ENCODE peak calls at places on chromosomes 11 and 22, in ten cellular contexts. O is HCT116, M is sigmoid colon, B is suprapubic skin, H is HL-60, P is breast epithelium, D is transverse colon, L is H1, S is SK-N-SH, U is prostate gland. Z is an unnamed sample.

GRCh38 chr11:86949995-86950993 is 4.9 kb downstream of the FZD4 start:
- DNase-seq in O (no peak), M (no peak), B (no peak), H (no peak), P (no peak), D (no peak), L (no peak), S (no peak), U (no peak), Z (no peak)

GRCh38 chr22:38135133-38135706 is 24.7 kb upstream of the BAIAP2L2 start:
- DNase-seq in O (peak; percentile 53), M (peak; percentile 37), B (no peak), H (peak; percentile 45), P (no peak), D (no peak), L (no peak), S (no peak), U (no peak), Z (no peak)

GRCh38 chr11:46277313-46277622 is 194 bp upstream of the CREB3L1 start:
- DNase-seq in O (no peak), M (peak; percentile 81), B (no peak), H (no peak), P (peak; percentile 48), D (no peak), L (no peak), S (no peak), U (peak; percentile 84), Z (no peak)

GRCh38 chr22:46262449-46263207 is 515 bp downstream of the PKDREJ start:
- DNase-seq in O (no peak), M (peak; percentile 86), B (no peak), H (no peak), P (no peak), D (peak; percentile 71), L (peak; percentile 90), S (no peak), U (no peak), Z (no peak)

GRCh38 chr11:61923166-61924015 is 6.0 kb upstream of the RAB3IL1 start:
- DNase-seq in O (no peak), M (peak; percentile 95), B (peak; percentile 93), H (no peak), P (peak; percentile 77), D (peak; percentile 59), L (peak; percentile 62), S (peak; percentile 61), U (no peak), Z (peak; percentile 95)

GRCh38 chr11:55942785-55943392 is 6.7 kb upstream of the OR5I1 start:
- DNase-seq in O (peak; percentile 18), M (no peak), B (no peak), H (peak; percentile 3), P (no peak), D (no peak), L (no peak), S (peak; percentile 7), U (no peak), Z (no peak)

GRCh38 chr11:13288375-13289029 is 10.9 kb downstream of the BMAL1 start:
- DNase-seq in O (no peak), M (no peak), B (no peak), H (no peak), P (no peak), D (no peak), L (no peak), S (peak; percentile 30), U (no peak), Z (no peak)

GRCh38 chr11:118155781-118156530 is 3.3 kb upstream of the SCN4B start:
- DNase-seq in O (no peak), M (no peak), B (no peak), H (no peak), P (no peak), D (no peak), L (no peak), S (peak; percentile 62), U (no peak), Z (no peak)

GRCh38 chr11:59291228-59291627 is 67.5 kb upstream of the OR5AN1 start:
- DNase-seq in O (no peak), M (no peak), B (no peak), H (no peak), P (no peak), D (no peak), L (no peak), S (no peak), U (no peak), Z (no peak)

GRCh38 chr11:32374261-32374711 is 61.1 kb downstream of the WT1 start:
- DNase-seq in O (peak; percentile 19), M (no peak), B (no peak), H (peak; percentile 84), P (no peak), D (peak; percentile 48), L (peak; percentile 89), S (peak; percentile 45), U (no peak), Z (no peak)

DNA sequence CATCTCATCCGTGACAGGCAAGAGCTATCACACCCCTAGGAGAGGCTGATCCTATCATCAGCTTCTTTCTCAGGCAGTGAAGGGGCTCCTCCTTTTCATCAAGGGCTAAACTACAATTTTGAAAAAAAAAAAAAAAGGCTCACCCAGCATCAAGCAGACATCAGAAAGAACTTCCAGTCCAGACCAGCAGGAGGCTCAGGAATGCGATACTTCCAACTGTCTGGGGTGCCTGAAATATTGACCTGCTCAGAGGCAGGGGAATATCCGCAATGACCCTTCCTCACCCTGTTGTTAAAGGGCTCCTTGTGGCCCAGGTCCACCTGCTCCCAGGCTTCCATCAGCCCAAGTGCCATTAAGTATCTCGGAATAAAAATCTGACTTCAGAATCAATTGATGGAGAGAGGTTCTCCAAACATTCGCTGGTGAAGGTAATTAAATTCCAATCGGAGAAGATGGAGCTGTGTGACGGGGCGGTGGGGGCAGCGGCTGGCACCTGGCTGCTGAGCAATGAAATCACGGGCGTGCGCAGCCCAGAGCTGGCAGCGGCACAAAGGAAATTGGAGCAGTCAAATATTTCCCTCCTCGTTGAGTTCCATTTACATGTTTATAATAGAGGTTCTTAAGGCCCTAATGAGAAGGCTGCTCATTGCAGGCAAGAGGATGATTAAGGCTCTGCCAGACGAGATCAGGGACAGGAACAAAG is 68.9 kb upstream of the THY1 start:
- DNase-seq in O (no peak), M (no peak), B (no peak), H (no peak), P (no peak), D (no peak), L (no peak), S (no peak), U (no peak), Z (no peak)
- TF ChIP-seq CTCF in O (peak; percentile 35), M (no peak), B (peak; percentile 22), H (no peak), P (no peak), D (no peak), L (no peak), S (peak; percentile 47), U (no peak), Z (peak; percentile 16)

GRCh38 chr11:122161191-122161590 is 45.2 kb upstream of the BLID start:
- DNase-seq in O (no peak), M (no peak), B (no peak), H (no peak), P (no peak), D (no peak), L (no peak), S (no peak), U (no peak), Z (no peak)
- H3K27ac ChIP-seq in O (peak overlapping the region; percentile 95), M (peak overlapping the region; percentile 27), B (peak overlapping the region; percentile 47), H (no peak overlapping the region), P (peak overlapping the region; percentile 87), D (peak overlapping the region; percentile 84), L (no peak overlapping the region), S (no peak overlapping the region), U (no peak overlapping the region), Z (peak overlapping the region; percentile 88)

GRCh38 chr11:114256898-114257286 is 39.3 kb upstream of the NNMT start:
- DNase-seq in O (no peak), M (peak; percentile 77), B (no peak), H (no peak), P (peak; percentile 36), D (no peak), L (no peak), S (no peak), U (no peak), Z (no peak)

GRCh38 chr11:114256176-114256897 is 39.9 kb upstream of the NNMT start:
- DNase-seq in O (no peak), M (peak; percentile 74), B (no peak), H (no peak), P (no peak), D (no peak), L (no peak), S (no peak), U (no peak), Z (no peak)

GRCh38 chr11:114259124-114259526 is 37.1 kb upstream of the NNMT start:
- DNase-seq in O (no peak), M (peak; percentile 87), B (peak; percentile 82), H (peak; percentile 17), P (peak; percentile 67), D (no peak), L (no peak), S (no peak), U (peak; percentile 84), Z (no peak)

GRCh38 chr11:114258696-114259095 is 37.5 kb upstream of the NNMT start:
- DNase-seq in O (no peak), M (peak; percentile 75), B (no peak), H (peak; percentile 62), P (no peak), D (no peak), L (no peak), S (no peak), U (no peak), Z (no peak)

GRCh38 chr11:114257621-114258558 is 38.3 kb upstream of the NNMT start:
- DNase-seq in O (no peak), M (peak; percentile 92), B (peak; percentile 85), H (peak; percentile 21), P (peak; percentile 76), D (no peak), L (peak; percentile 60), S (peak; percentile 81), U (peak; percentile 70), Z (no peak)
- TF ChIP-seq POLR2AphosphoS5 in O (no peak), M (no peak), B (no peak), H (no peak), P (peak; percentile 5), D (no peak), L (no peak), S (no peak), U (peak; percentile 8), Z (no peak)

GRCh38 chr11:45182902-45183301 is 36.5 kb downstream of the PRDM11 start:
- DNase-seq in O (peak; percentile 19), M (peak; percentile 65), B (no peak), H (no peak), P (no peak), D (peak; percentile 51), L (peak; percentile 62), S (peak; percentile 46), U (no peak), Z (no peak)
- TF ChIP-seq CTCF in O (peak; percentile 80), M (no peak), B (peak; percentile 47), H (peak; percentile 12), P (no peak), D (peak; percentile 58), L (peak; percentile 79), S (peak; percentile 61), U (peak; percentile 46), Z (peak; percentile 59)